ENCODE peak calls at places on chromosomes 3 and 15, in seven cellular contexts. P is PC-3, N is HCT116, O is GM23248, F is OCI-LY7, D is hepatocyte, V is neural progenitor cell. E is an unnamed sample.

GRCh38 chr3:127751163-127751621 is 71.1 kb downstream of the MGLL start:
- DNase-seq in P (peak), N (no peak), O (no peak), F (no peak), D (no peak), V (no peak), E (no peak)

GRCh38 chr3:136728918-136729317 is 23.3 kb downstream of the STAG1 start:
- DNase-seq in P (no peak), N (no peak), O (peak), F (no peak), D (peak), V (peak), E (peak)

GRCh38 chr3:115340586-115340985 is 193.5 kb upstream of the ZBTB20 start:
- DNase-seq in P (no peak), N (no peak), O (peak), F (no peak), D (no peak), V (no peak), E (no peak)

GRCh38 chr3:183811638-183812037 is 13.7 kb downstream of the MAP6D1 start:
- DNase-seq in P (no peak), N (no peak), O (no peak), F (no peak), D (no peak), V (no peak), E (no peak)

GRCh38 chr3:23916152-23916885 is 471 bp downstream of the NKIRAS1 start:
- DNase-seq in P (no peak), N (no peak), O (peak), F (no peak), D (no peak), V (no peak), E (no peak)

GRCh38 chr15:100783760-100784492 is 95.7 kb upstream of the ALDH1A3 start:
- DNase-seq in P (no peak), N (no peak), O (no peak), F (no peak), D (no peak), V (peak), E (no peak)

GRCh38 chr15:62344806-62345539 is 179.9 kb upstream of the C2CD4B start:
- DNase-seq in P (peak), N (peak), O (peak), F (peak), D (peak), V (peak), E (peak)

GRCh38 chr3:192215-192929 is 4.2 kb upstream of the CHL1 start:
- DNase-seq in P (no peak), N (no peak), O (no peak), F (no peak), D (no peak), V (no peak), E (peak)

GRCh38 chr3:148930785-148931184 is 60.6 kb upstream of the GYG1 start:
- DNase-seq in P (peak), N (no peak), O (peak), F (no peak), D (no peak), V (no peak), E (no peak)

GRCh38 chr3:172259191-172259590 is 189.1 kb downstream of the GHSR start:
- DNase-seq in P (no peak), N (no peak), O (peak), F (no peak), D (no peak), V (no peak), E (no peak)

GRCh38 chr3:62558549-62559112 is 185.3 kb upstream of the FEZF2 start:
- DNase-seq in P (peak), N (no peak), O (no peak), F (peak), D (peak), V (peak), E (peak)

GRCh38 chr3:46580675-46581074 is 14.6 kb upstream of the LRRC2 start:
- DNase-seq in P (no peak), N (no peak), O (no peak), F (no peak), D (no peak), V (no peak), E (no peak)

GRCh38 chr3:183635431-183636220 is at the start of gene KLHL24:
- DNase-seq in P (peak), N (peak), O (peak), F (peak), D (peak), V (peak), E (peak)

GRCh38 chr3:142998439-142998838 is 2.9 kb upstream of the U2SURP start:
- DNase-seq in P (no peak), N (no peak), O (peak), F (no peak), D (no peak), V (no peak), E (no peak)

GRCh38 chr3:49785565-49786356 is 581 bp downstream of the IP6K1 start:
- DNase-seq in P (peak), N (no peak), O (peak), F (peak), D (peak), V (no peak), E (peak)

GRCh38 chr3:178900244-178900643 is 171.4 kb downstream of the ZMAT3 start:
- DNase-seq in P (no peak), N (no peak), O (no peak), F (no peak), D (no peak), V (no peak), E (no peak)

GRCh38 chr3:56131976-56132590 is 336.2 kb downstream of the ERC2 start:
- DNase-seq in P (peak), N (peak), O (peak), F (no peak), D (peak), V (no peak), E (peak)

GRCh38 chr3:130916507-130917167 is 22.8 kb downstream of the ATP2C1 start:
- DNase-seq in P (no peak), N (no peak), O (no peak), F (peak), D (no peak), V (no peak), E (no peak)

GRCh38 chr15:60592386-60593339 is 113.7 kb upstream of the ICE2 start:
- DNase-seq in P (peak), N (no peak), O (peak), F (peak), D (peak), V (peak), E (peak)

GRCh38 chr3:170418422-170419300 is at the start of gene CLDN11:
- DNase-seq in P (peak), N (no peak), O (peak), F (no peak), D (peak), V (peak), E (peak)

GRCh38 chr3:124887177-124887995 is at the start of gene ITGB5:
- DNase-seq in P (peak), N (peak), O (peak), F (no peak), D (peak), V (peak), E (peak)

GRCh38 chr3:171566803-171567422 is 106.7 kb upstream of the TNIK start:
- DNase-seq in P (peak), N (peak), O (peak), F (peak), D (peak), V (peak), E (peak)

GRCh38 chr3:78665776-78666457 is 1101.9 kb downstream of the ROBO1 start:
- DNase-seq in P (no peak), N (no peak), O (no peak), F (no peak), D (no peak), V (no peak), E (no peak)

GRCh38 chr15:64993290-64993689 is 3.6 kb upstream of the SPG21 start:
- DNase-seq in P (no peak), N (no peak), O (no peak), F (no peak), D (no peak), V (no peak), E (no peak)

GRCh38 chr3:51245871-51246270 is 139.2 kb upstream of the MANF start:
- DNase-seq in P (no peak), N (no peak), O (no peak), F (no peak), D (no peak), V (no peak), E (no peak)

DNA sequence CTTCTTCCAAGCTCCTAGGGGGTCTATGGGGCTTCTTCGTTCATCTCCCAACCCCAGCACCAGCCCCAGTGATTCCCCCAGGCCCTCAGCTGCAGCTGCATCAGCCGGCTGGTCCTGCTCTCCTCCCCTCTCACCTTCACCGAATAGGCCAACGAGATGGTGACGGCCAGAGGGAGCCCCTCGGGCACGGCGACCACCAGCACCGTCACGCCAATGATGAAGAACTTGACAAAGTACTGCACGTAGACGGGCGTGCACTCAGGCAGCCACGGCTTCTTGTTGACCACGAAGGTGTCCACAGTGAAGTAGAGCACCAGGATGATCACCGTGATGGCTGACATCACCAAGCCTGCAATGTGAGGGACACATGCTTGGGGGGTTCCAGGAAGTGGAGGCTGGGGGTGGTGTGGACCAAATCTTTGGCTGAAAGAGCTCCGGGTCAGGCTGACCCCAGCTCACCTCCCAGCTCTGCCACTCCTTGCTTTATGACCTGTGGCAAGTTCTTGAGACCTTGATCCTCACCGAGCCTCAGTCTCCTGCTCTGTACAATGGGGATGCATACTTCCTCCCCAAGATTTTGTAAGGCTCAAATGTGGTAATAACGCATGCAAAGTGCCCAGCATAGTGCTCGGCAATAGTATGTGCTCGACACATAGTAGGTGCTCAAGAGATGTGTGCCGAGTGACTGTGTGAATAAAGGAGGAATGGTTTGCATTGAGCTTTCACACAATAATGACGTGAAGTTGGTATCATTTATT is 54.6 kb upstream of the SEC13 start:
- DNase-seq in P (no peak), N (no peak), O (no peak), F (no peak), D (no peak), V (no peak), E (no peak)
- TF ChIP-seq EZH2phosphoT487 in P (no peak), N (no peak), O (no peak), F (no peak), D (no peak), V (no peak), E (no peak)

GRCh38 chr15:88419830-88420229 is 47.4 kb downstream of the MRPL46 start:
- DNase-seq in P (no peak), N (no peak), O (peak), F (no peak), D (no peak), V (no peak), E (no peak)
- H3K4me2 ChIP-seq in P (no peak), N (no peak), O (peak), F (no peak), D (no peak), V (no peak), E (no peak)

GRCh38 chr3:132786890-132787289 is 64.7 kb upstream of the NPHP3 start:
- DNase-seq in P (no peak), N (no peak), O (no peak), F (no peak), D (no peak), V (no peak), E (no peak)

GRCh38 chr3:132784502-132785025 is 62.4 kb upstream of the NPHP3 start:
- DNase-seq in P (no peak), N (no peak), O (peak), F (no peak), D (no peak), V (no peak), E (no peak)

GRCh38 chr3:132783152-132783551 is 60.9 kb upstream of the NPHP3 start:
- DNase-seq in P (peak), N (no peak), O (peak), F (no peak), D (no peak), V (peak), E (peak)

GRCh38 chr3:132787616-132788015 is 65.4 kb upstream of the NPHP3 start:
- DNase-seq in P (no peak), N (no peak), O (peak), F (no peak), D (peak), V (no peak), E (no peak)

GRCh38 chr3:132785292-132785691 is 63.1 kb upstream of the NPHP3 start:
- DNase-seq in P (no peak), N (no peak), O (peak), F (no peak), D (no peak), V (no peak), E (no peak)
- TF ChIP-seq EZH2phosphoT487 in P (no peak), N (no peak), O (no peak), F (no peak), D (no peak), V (no peak), E (no peak)

GRCh38 chr15:56782306-56782705 is 49.0 kb upstream of the ZNF280D start:
- DNase-seq in P (no peak), N (no peak), O (no peak), F (no peak), D (no peak), V (no peak), E (no peak)
- H3K4me2 ChIP-seq in P (no peak), N (no peak), O (no peak), F (no peak), D (no peak), V (no peak), E (no peak)

GRCh38 chr3:94314218-94314883 is 251.5 kb downstream of the NSUN3 start:
- DNase-seq in P (no peak), N (no peak), O (no peak), F (no peak), D (no peak), V (no peak), E (no peak)
- TF ChIP-seq EZH2phosphoT487 in P (no peak), N (no peak), O (no peak), F (no peak), D (no peak), V (no peak), E (no peak)

DNA sequence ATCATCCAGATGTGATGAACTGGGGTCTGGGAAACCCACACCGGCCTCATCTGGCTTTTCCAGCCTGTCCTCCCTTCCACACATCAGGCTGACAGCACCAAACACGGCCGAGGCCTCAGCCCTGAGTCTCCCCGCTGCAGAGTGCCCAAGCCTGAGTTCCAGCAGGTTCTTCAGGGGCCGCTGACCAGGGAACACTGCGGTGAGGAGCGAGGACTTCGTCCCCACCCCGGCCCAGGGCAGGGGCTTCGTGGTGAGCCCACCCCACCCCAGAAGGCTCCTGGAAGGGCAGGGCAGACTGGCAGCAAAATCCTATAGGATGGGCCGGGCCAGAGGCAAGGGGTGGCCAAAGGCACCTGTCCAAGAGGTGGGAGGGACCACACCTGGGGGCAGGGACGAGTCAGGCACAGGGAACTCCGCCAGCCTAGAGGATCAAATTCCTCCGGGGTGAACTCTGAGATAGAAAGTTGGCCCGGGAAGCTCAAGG is at the start of gene SLC51A:
- DNase-seq in P (peak), N (no peak), O (no peak), F (no peak), D (no peak), V (no peak), E (peak)
- H3K4me2 ChIP-seq in P (peak), N (no peak), O (no peak), F (no peak), D (peak), V (peak), E (peak)

E was measured in GM23338.